ENCODE peak calls at places on chromosomes 5 and 9, in eight cellular contexts. One of them, this sample, is unnamed. For H3K4me1 and H3K9me3, the result is how much of the 10 kb centered on the place peaks cover.

GRCh38 chr9:76297721-76298239 is 96.4 kb downstream of the RFK start:
- DNase-seq in IMR-90: peak
- DNase-seq in CD8-positive, alpha-beta T cell: no peak
- DNase-seq in breast epithelium: peak
- DNase-seq in stomach: no peak
- DNase-seq in fibroblast of lung: peak
- DNase-seq in endothelial cell of umbilical vein: no peak
- DNase-seq in transverse colon: no peak
- DNase-seq in this sample: no peak

GRCh38 chr5:123273984-123274383 is 149.2 kb downstream of the CEP120 start:
- DNase-seq in IMR-90: no peak
- DNase-seq in CD8-positive, alpha-beta T cell: no peak
- DNase-seq in breast epithelium: no peak
- DNase-seq in stomach: no peak
- DNase-seq in fibroblast of lung: no peak
- DNase-seq in endothelial cell of umbilical vein: no peak
- DNase-seq in transverse colon: no peak
- DNase-seq in this sample: no peak

GRCh38 chr5:96259211-96259772 is 173.8 kb downstream of the PCSK1 start:
- DNase-seq in IMR-90: peak
- DNase-seq in CD8-positive, alpha-beta T cell: no peak
- DNase-seq in breast epithelium: no peak
- DNase-seq in stomach: no peak
- DNase-seq in fibroblast of lung: peak
- DNase-seq in endothelial cell of umbilical vein: peak
- DNase-seq in transverse colon: no peak
- DNase-seq in this sample: no peak

GRCh38 chr9:136996361-136997281 is at the start of gene CLIC3:
- DNase-seq in IMR-90: no peak
- DNase-seq in CD8-positive, alpha-beta T cell: peak
- DNase-seq in breast epithelium: peak
- DNase-seq in stomach: peak
- DNase-seq in fibroblast of lung: peak
- DNase-seq in endothelial cell of umbilical vein: no peak
- DNase-seq in transverse colon: peak
- DNase-seq in this sample: no peak

GRCh38 chr5:158514961-158515359 is 584.8 kb downstream of the EBF1 start:
- DNase-seq in IMR-90: no peak
- DNase-seq in CD8-positive, alpha-beta T cell: no peak
- DNase-seq in breast epithelium: no peak
- DNase-seq in stomach: no peak
- DNase-seq in fibroblast of lung: no peak
- DNase-seq in endothelial cell of umbilical vein: no peak
- DNase-seq in transverse colon: no peak
- DNase-seq in this sample: no peak

GRCh38 chr5:55421074-55421529 is 113.3 kb downstream of the MTREX start:
- DNase-seq in IMR-90: peak
- DNase-seq in CD8-positive, alpha-beta T cell: no peak
- DNase-seq in breast epithelium: no peak
- DNase-seq in stomach: no peak
- DNase-seq in fibroblast of lung: peak
- DNase-seq in endothelial cell of umbilical vein: no peak
- DNase-seq in transverse colon: no peak
- DNase-seq in this sample: no peak

GRCh38 chr5:10856646-10857332 is 95.8 kb upstream of the DAP start:
- DNase-seq in IMR-90: peak
- DNase-seq in CD8-positive, alpha-beta T cell: no peak
- DNase-seq in breast epithelium: peak
- DNase-seq in stomach: peak
- DNase-seq in fibroblast of lung: peak
- DNase-seq in endothelial cell of umbilical vein: peak
- DNase-seq in transverse colon: peak
- DNase-seq in this sample: no peak

GRCh38 chr5:169652057-169652456 is 15.0 kb downstream of the DOCK2 start:
- DNase-seq in IMR-90: no peak
- DNase-seq in CD8-positive, alpha-beta T cell: no peak
- DNase-seq in breast epithelium: no peak
- DNase-seq in stomach: peak
- DNase-seq in fibroblast of lung: no peak
- DNase-seq in endothelial cell of umbilical vein: no peak
- DNase-seq in transverse colon: no peak
- DNase-seq in this sample: no peak

GRCh38 chr5:58722160-58722559 is 139.3 kb downstream of the RAB3C start:
- DNase-seq in IMR-90: no peak
- DNase-seq in CD8-positive, alpha-beta T cell: no peak
- DNase-seq in breast epithelium: no peak
- DNase-seq in stomach: no peak
- DNase-seq in fibroblast of lung: no peak
- DNase-seq in endothelial cell of umbilical vein: no peak
- DNase-seq in transverse colon: no peak
- DNase-seq in this sample: no peak

GRCh38 chr9:134321957-134322741 is 4.1 kb upstream of the RXRA start:
- DNase-seq in IMR-90: no peak
- DNase-seq in CD8-positive, alpha-beta T cell: no peak
- DNase-seq in breast epithelium: no peak
- DNase-seq in stomach: peak
- DNase-seq in fibroblast of lung: no peak
- DNase-seq in endothelial cell of umbilical vein: no peak
- DNase-seq in transverse colon: peak
- DNase-seq in this sample: no peak

GRCh38 chr9:78821126-78821822 is 524.3 kb downstream of the PSAT1 start:
- DNase-seq in IMR-90: peak
- DNase-seq in CD8-positive, alpha-beta T cell: no peak
- DNase-seq in breast epithelium: no peak
- DNase-seq in stomach: no peak
- DNase-seq in fibroblast of lung: peak
- DNase-seq in endothelial cell of umbilical vein: peak
- DNase-seq in transverse colon: no peak
- DNase-seq in this sample: no peak

GRCh38 chr5:139138790-139139189 is 59.4 kb downstream of the SIL1 start:
- DNase-seq in IMR-90: peak
- DNase-seq in CD8-positive, alpha-beta T cell: no peak
- DNase-seq in breast epithelium: no peak
- DNase-seq in stomach: peak
- DNase-seq in fibroblast of lung: peak
- DNase-seq in endothelial cell of umbilical vein: peak
- DNase-seq in transverse colon: no peak
- DNase-seq in this sample: no peak

GRCh38 chr5:1762121-1762877 is 37.3 kb downstream of the MRPL36 start:
- DNase-seq in IMR-90: no peak
- DNase-seq in CD8-positive, alpha-beta T cell: no peak
- DNase-seq in breast epithelium: no peak
- DNase-seq in stomach: peak
- DNase-seq in fibroblast of lung: no peak
- DNase-seq in endothelial cell of umbilical vein: no peak
- DNase-seq in transverse colon: no peak
- DNase-seq in this sample: no peak

GRCh38 chr9:77725820-77726219 is 77.7 kb upstream of the GNA14 start:
- DNase-seq in IMR-90: no peak
- DNase-seq in CD8-positive, alpha-beta T cell: no peak
- DNase-seq in breast epithelium: no peak
- DNase-seq in stomach: no peak
- DNase-seq in fibroblast of lung: no peak
- DNase-seq in endothelial cell of umbilical vein: no peak
- DNase-seq in transverse colon: no peak
- DNase-seq in this sample: no peak

GRCh38 chr5:80172067-80172690 is 83.7 kb downstream of the SERINC5 start:
- DNase-seq in IMR-90: no peak
- DNase-seq in CD8-positive, alpha-beta T cell: no peak
- DNase-seq in breast epithelium: no peak
- DNase-seq in stomach: no peak
- DNase-seq in fibroblast of lung: peak
- DNase-seq in endothelial cell of umbilical vein: peak
- DNase-seq in transverse colon: no peak
- DNase-seq in this sample: no peak

GRCh38 chr5:19891658-19892057 is 96.3 kb downstream of the CDH18 start:
- DNase-seq in IMR-90: peak
- DNase-seq in CD8-positive, alpha-beta T cell: no peak
- DNase-seq in breast epithelium: no peak
- DNase-seq in stomach: no peak
- DNase-seq in fibroblast of lung: peak
- DNase-seq in endothelial cell of umbilical vein: no peak
- DNase-seq in transverse colon: no peak
- DNase-seq in this sample: no peak

DNA sequence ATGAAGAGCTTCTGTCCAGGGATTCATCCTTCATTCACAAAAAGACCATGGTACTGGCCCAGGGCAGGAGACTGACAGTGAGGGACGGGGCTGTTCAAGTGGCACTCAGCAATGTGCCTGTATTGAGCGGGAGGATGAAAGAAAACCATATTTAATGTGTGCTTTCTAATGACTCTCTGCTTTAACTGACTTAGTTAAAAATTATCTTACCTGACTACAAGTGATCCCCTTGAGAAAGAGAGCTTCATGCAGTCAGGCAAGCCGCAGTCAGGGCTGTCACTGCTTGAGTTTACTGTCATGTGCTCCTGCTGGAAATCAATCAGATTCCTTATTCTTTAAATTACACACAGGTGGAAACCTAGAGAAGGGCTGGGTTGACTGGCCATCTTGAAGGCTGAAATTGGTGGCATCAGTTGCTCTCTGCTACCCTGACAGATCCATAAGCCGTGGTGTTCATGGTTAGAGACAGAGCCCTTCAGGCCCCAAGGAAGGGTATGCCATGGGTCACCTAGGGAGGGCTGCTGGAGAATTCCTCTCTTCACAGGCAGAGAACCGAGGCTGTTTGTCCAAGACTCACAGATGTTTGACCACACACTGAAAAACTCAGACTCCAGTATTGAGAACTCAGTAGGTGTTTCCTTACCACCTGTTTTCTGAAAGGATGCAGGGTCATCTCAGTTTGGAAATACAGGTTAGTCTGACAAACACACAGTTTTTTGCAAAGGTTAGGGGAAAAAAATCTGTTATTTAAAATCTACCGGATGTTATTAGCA is 70.9 kb downstream of the TRIO start:
- DNase-seq in IMR-90: no peak
- DNase-seq in CD8-positive, alpha-beta T cell: no peak
- DNase-seq in breast epithelium: no peak
- DNase-seq in stomach: no peak
- DNase-seq in fibroblast of lung: no peak
- DNase-seq in endothelial cell of umbilical vein: no peak
- DNase-seq in transverse colon: no peak
- DNase-seq in this sample: no peak
- H3K4me1 ChIP-seq in IMR-90: half or more
- H3K4me1 ChIP-seq in CD8-positive, alpha-beta T cell: under half
- H3K4me1 ChIP-seq in breast epithelium: under half
- H3K4me1 ChIP-seq in stomach: half or more
- H3K4me1 ChIP-seq in fibroblast of lung: under half
- H3K4me1 ChIP-seq in endothelial cell of umbilical vein: under half
- H3K4me1 ChIP-seq in transverse colon: half or more
- H3K4me1 ChIP-seq in this sample: under half

GRCh38 chr5:16805478-16805877 is 130.6 kb downstream of the MYO10 start:
- DNase-seq in IMR-90: no peak
- DNase-seq in CD8-positive, alpha-beta T cell: no peak
- DNase-seq in breast epithelium: no peak
- DNase-seq in stomach: no peak
- DNase-seq in fibroblast of lung: no peak
- DNase-seq in endothelial cell of umbilical vein: no peak
- DNase-seq in transverse colon: no peak
- DNase-seq in this sample: no peak
- TF ChIP-seq CTCF in IMR-90: no peak
- TF ChIP-seq CTCF in CD8-positive, alpha-beta T cell: no peak
- TF ChIP-seq CTCF in breast epithelium: no peak
- TF ChIP-seq CTCF in stomach: no peak
- TF ChIP-seq CTCF in fibroblast of lung: no peak
- TF ChIP-seq CTCF in endothelial cell of umbilical vein: no peak
- TF ChIP-seq CTCF in transverse colon: no peak
- TF ChIP-seq CTCF in this sample: no peak

GRCh38 chr5:140357731-140358093 is 2.3 kb upstream of the SLC4A9 start:
- DNase-seq in IMR-90: peak
- DNase-seq in CD8-positive, alpha-beta T cell: peak
- DNase-seq in breast epithelium: peak
- DNase-seq in stomach: peak
- DNase-seq in fibroblast of lung: peak
- DNase-seq in endothelial cell of umbilical vein: peak
- DNase-seq in transverse colon: peak
- DNase-seq in this sample: peak
- H3K9me3 ChIP-seq in IMR-90: under half
- H3K9me3 ChIP-seq in CD8-positive, alpha-beta T cell: under half
- H3K9me3 ChIP-seq in breast epithelium: under half
- H3K9me3 ChIP-seq in stomach: under half
- H3K9me3 ChIP-seq in fibroblast of lung: under half
- H3K9me3 ChIP-seq in endothelial cell of umbilical vein: under half
- H3K9me3 ChIP-seq in transverse colon: under half
- H3K9me3 ChIP-seq in this sample: under half

GRCh38 chr5:5421961-5422818 is at the start of gene ICE1:
- DNase-seq in IMR-90: peak
- DNase-seq in CD8-positive, alpha-beta T cell: peak
- DNase-seq in breast epithelium: peak
- DNase-seq in stomach: peak
- DNase-seq in fibroblast of lung: peak
- DNase-seq in endothelial cell of umbilical vein: peak
- DNase-seq in transverse colon: peak
- DNase-seq in this sample: peak

GRCh38 chr5:5424736-5425135 is 2.3 kb downstream of the ICE1 start:
- DNase-seq in IMR-90: no peak
- DNase-seq in CD8-positive, alpha-beta T cell: no peak
- DNase-seq in breast epithelium: no peak
- DNase-seq in stomach: no peak
- DNase-seq in fibroblast of lung: peak
- DNase-seq in endothelial cell of umbilical vein: peak
- DNase-seq in transverse colon: no peak
- DNase-seq in this sample: no peak

GRCh38 chr5:5420251-5420650 is 2.2 kb upstream of the ICE1 start:
- DNase-seq in IMR-90: no peak
- DNase-seq in CD8-positive, alpha-beta T cell: no peak
- DNase-seq in breast epithelium: no peak
- DNase-seq in stomach: no peak
- DNase-seq in fibroblast of lung: no peak
- DNase-seq in endothelial cell of umbilical vein: no peak
- DNase-seq in transverse colon: no peak
- DNase-seq in this sample: no peak

GRCh38 chr5:5421149-5421960 is 1.1 kb upstream of the ICE1 start:
- DNase-seq in IMR-90: peak
- DNase-seq in CD8-positive, alpha-beta T cell: no peak
- DNase-seq in breast epithelium: no peak
- DNase-seq in stomach: no peak
- DNase-seq in fibroblast of lung: peak
- DNase-seq in endothelial cell of umbilical vein: peak
- DNase-seq in transverse colon: peak
- DNase-seq in this sample: no peak

DNA sequence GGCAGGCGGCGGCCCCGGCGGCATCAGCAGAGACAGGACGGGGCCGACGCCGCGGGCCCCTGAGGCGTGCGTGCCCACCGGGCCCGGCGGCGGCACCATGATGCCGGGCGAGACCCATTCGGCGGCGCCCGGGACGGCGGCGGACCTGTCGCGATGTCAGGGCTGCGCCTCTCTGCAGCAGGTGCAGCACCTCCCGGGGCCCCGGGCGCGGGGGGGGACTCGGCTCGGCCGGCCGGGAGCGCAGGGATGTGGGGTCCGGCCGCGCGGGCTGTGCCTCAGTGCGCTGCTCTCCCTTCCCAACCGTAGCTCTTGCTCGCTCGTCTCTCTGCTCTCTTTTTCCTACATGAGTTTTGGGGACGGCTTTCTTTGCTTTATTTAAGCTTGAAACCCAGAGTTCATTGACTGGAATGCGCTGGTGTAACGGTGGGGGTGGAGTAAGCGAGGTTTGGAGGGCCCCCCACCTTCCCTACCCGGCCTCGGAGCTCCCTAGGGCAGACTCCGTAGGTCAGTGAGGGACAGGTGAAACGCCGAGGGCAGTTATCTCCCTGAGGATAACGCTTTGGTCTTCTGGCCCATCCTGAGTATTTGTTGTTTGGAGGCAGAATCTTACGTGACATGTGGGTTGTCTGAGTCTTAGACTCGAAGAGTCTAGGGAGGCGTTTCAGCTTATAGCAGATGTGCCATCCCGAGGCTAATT is 490 bp downstream of the ICE1 start:
- DNase-seq in IMR-90: no peak
- DNase-seq in CD8-positive, alpha-beta T cell: peak
- DNase-seq in breast epithelium: no peak
- DNase-seq in stomach: no peak
- DNase-seq in fibroblast of lung: no peak
- DNase-seq in endothelial cell of umbilical vein: no peak
- DNase-seq in transverse colon: no peak
- DNase-seq in this sample: no peak
- H3K4me1 ChIP-seq in IMR-90: under half
- H3K4me1 ChIP-seq in CD8-positive, alpha-beta T cell: under half
- H3K4me1 ChIP-seq in breast epithelium: under half
- H3K4me1 ChIP-seq in stomach: half or more
- H3K4me1 ChIP-seq in fibroblast of lung: under half
- H3K4me1 ChIP-seq in endothelial cell of umbilical vein: under half
- H3K4me1 ChIP-seq in transverse colon: under half
- H3K4me1 ChIP-seq in this sample: half or more